ENCODE peak calls at places on chromosomes 5 and 9, in four cellular contexts. Y is AG08396, N is A549, L is H54. P is an unnamed sample.

GRCh38 chr9:130234340-130235260 is 31.0 kb upstream of the HMCN2 start:
- DNase-seq in Y (no peak), N (no peak), L (peak; percentile 5), P (no peak)

GRCh38 chr9:129962889-129963703 is 79.9 kb downstream of the FNBP1 start:
- DNase-seq in Y (peak; percentile 26), N (no peak), L (no peak), P (no peak)

GRCh38 chr5:124613273-124613953 is 133.0 kb downstream of the ZNF608 start:
- DNase-seq in Y (no peak), N (no peak), L (no peak), P (no peak)

GRCh38 chr5:93078082-93079038 is 502.7 kb downstream of the NR2F1-AS1 start:
- DNase-seq in Y (peak; percentile 60), N (peak; percentile 93), L (peak; percentile 13), P (peak; percentile 82)

GRCh38 chr5:76836585-76836984 is 13.2 kb upstream of the S100Z start:
- DNase-seq in Y (no peak), N (no peak), L (no peak), P (no peak)

GRCh38 chr5:73158313-73158712 is 14.7 kb upstream of the TMEM174 start:
- DNase-seq in Y (no peak), N (no peak), L (no peak), P (no peak)

GRCh38 chr5:149224282-149224681 is 47.4 kb upstream of the AFAP1L1 start:
- DNase-seq in Y (no peak), N (no peak), L (no peak), P (no peak)

GRCh38 chr5:132825824-132826391 is 4.5 kb downstream of the SHROOM1 start:
- DNase-seq in Y (no peak), N (no peak), L (no peak), P (no peak)

GRCh38 chr5:67160985-67161384 is 35.6 kb downstream of the CD180 start:
- DNase-seq in Y (peak; percentile 83), N (peak; percentile 58), L (peak; percentile 42), P (no peak)

GRCh38 chr9:85723220-85723619 is 18.5 kb downstream of the AGTPBP1 start:
- DNase-seq in Y (no peak), N (no peak), L (no peak), P (no peak)

GRCh38 chr5:163533229-163533628 is 27.8 kb downstream of the MAT2B start:
- DNase-seq in Y (no peak), N (no peak), L (no peak), P (no peak)

GRCh38 chr5:176369934-176370711 is 4.8 kb downstream of the ARL10 start:
- DNase-seq in Y (no peak), N (no peak), L (no peak), P (no peak)

GRCh38 chr5:121967187-121967586 is 5.4 kb downstream of the SRFBP1 start:
- DNase-seq in Y (peak; percentile 7), N (peak; percentile 12), L (no peak), P (peak; percentile 72)

GRCh38 chr9:133731876-133732321 is 6.3 kb downstream of the SARDH start:
- DNase-seq in Y (peak; percentile 88), N (peak; percentile 63), L (peak; percentile 89), P (peak; percentile 85)

GRCh38 chr5:115147052-115147451 is 22.7 kb downstream of the TRIM36 start:
- DNase-seq in Y (no peak), N (no peak), L (no peak), P (no peak)

GRCh38 chr5:132459031-132459982 is 31.3 kb downstream of the IRF1 start:
- DNase-seq in Y (no peak), N (no peak), L (no peak), P (no peak)